ENCODE peak calls at places on chromosomes 12 and 14, in five cellular contexts. W is mesenchymal stem cell, N is trophoblast cell, E is H1, Z is IMR-90. D is an unnamed sample.

GRCh38 chr14:76311410-76311758 is 64.6 kb upstream of the ESRRB start:
- DNase-seq in E (no peak), Z (no peak), W (no peak), N (no peak), D (peak)

GRCh38 chr12:50401383-50402155 is 884 bp downstream of the LARP4 start:
- DNase-seq in E (no peak), Z (peak), W (peak), N (no peak), D (peak)

GRCh38 chr12:6961278-6961694 is 9.2 kb downstream of the PHB2 start:
- DNase-seq in Z (no peak), E (no peak), N (peak), W (peak), D (no peak)

GRCh38 chr14:83960832-83961512 is 1569.0 kb upstream of the FLRT2 start:
- DNase-seq in Z (no peak), N (no peak), E (no peak), W (no peak), D (peak)

GRCh38 chr12:2276288-2276842 is 223.6 kb downstream of the CACNA1C start:
- DNase-seq in E (no peak), W (no peak), N (no peak), Z (peak), D (no peak)

GRCh38 chr12:105839629-105840127 is 299.1 kb downstream of the NUAK1 start:
- DNase-seq in E (no peak), N (no peak), W (no peak), Z (no peak), D (no peak)

GRCh38 chr14:105865904-105866840 is 339.8 kb downstream of the TMEM121 start:
- DNase-seq in Z (no peak), E (no peak), N (no peak), W (no peak), D (no peak)

GRCh38 chr12:836952-837351 is 84.6 kb downstream of the WNK1 start:
- DNase-seq in Z (no peak), E (no peak), W (no peak), N (no peak), D (no peak)

GRCh38 chr12:3556716-3557115 is 65.7 kb downstream of the PRMT8 start:
- DNase-seq in N (no peak), Z (no peak), E (no peak), W (no peak), D (no peak)

GRCh38 chr14:63677891-63678379 is 36.3 kb upstream of the WDR89 start:
- DNase-seq in N (peak), E (no peak), W (peak), Z (peak), D (peak)

GRCh38 chr14:27049611-27050172 is 451.9 kb upstream of the NOVA1 start:
- DNase-seq in Z (no peak), N (no peak), W (no peak), E (no peak), D (no peak)

GRCh38 chr14:61476737-61477410 is 155.5 kb downstream of the PRKCH start:
- DNase-seq in E (no peak), W (peak), N (peak), Z (peak), D (no peak)

GRCh38 chr12:88251798-88252197 is 109.7 kb downstream of the TMTC3 start:
- DNase-seq in W (no peak), N (no peak), E (no peak), Z (peak), D (no peak)

GRCh38 chr12:93403988-93404803 is 26.5 kb downstream of the NUDT4 start:
- DNase-seq in Z (peak), E (no peak), N (peak), W (no peak), D (no peak)

GRCh38 chr14:100041274-100041673 is 23.9 kb upstream of the EVL start:
- DNase-seq in W (no peak), E (no peak), Z (no peak), N (no peak), D (no peak)

GRCh38 chr12:106245767-106246166 is 2.1 kb downstream of the CKAP4 start:
- DNase-seq in Z (peak), W (peak), N (peak), E (no peak), D (peak)

GRCh38 chr12:49442915-49443314 is 75.7 kb downstream of the SPATS2 start:
- DNase-seq in N (no peak), Z (no peak), W (no peak), E (no peak), D (no peak)

GRCh38 chr14:92495041-92495440 is 18.5 kb upstream of the RIN3 start:
- DNase-seq in W (peak), E (no peak), Z (peak), N (peak), D (peak)

GRCh38 chr12:13340149-13340548 is 143.6 kb downstream of the EMP1 start:
- DNase-seq in E (no peak), N (no peak), Z (no peak), W (no peak), D (no peak)

GRCh38 chr12:50145439-50145838 is 21.7 kb downstream of the CERS5 start:
- DNase-seq in Z (no peak), W (no peak), E (no peak), N (no peak), D (no peak)

GRCh38 chr12:5989621-5990020 is 44.6 kb upstream of the ANO2 start:
- DNase-seq in N (peak), E (no peak), Z (no peak), W (no peak), D (no peak)

GRCh38 chr12:104420868-104421267 is 35.9 kb upstream of the CHST11 start:
- DNase-seq in W (no peak), N (peak), E (no peak), Z (no peak), D (no peak)

GRCh38 chr12:38745601-38746000 is 159.8 kb downstream of the CPNE8 start:
- DNase-seq in E (no peak), W (no peak), Z (no peak), N (no peak), D (no peak)

GRCh38 chr12:538731-539539 is 79.2 kb downstream of the B4GALNT3 start:
- DNase-seq in W (peak), E (no peak), Z (peak), N (no peak), D (no peak)

GRCh38 chr12:43789941-43790340 is 16.2 kb downstream of the TWF1 start:
- DNase-seq in W (no peak), E (no peak), Z (peak), N (no peak), D (peak)

GRCh38 chr14:90287791-90288190 is 31.4 kb downstream of the PSMC1 start:
- DNase-seq in N (no peak), Z (no peak), E (no peak), W (no peak), D (no peak)

GRCh38 chr14:50924848-50925247 is 19.4 kb downstream of the PYGL start:
- DNase-seq in N (no peak), W (no peak), Z (no peak), E (no peak), D (no peak)

GRCh38 chr12:27821259-27821973 is 41.4 kb upstream of the MANSC4 start:
- DNase-seq in W (peak), E (peak), N (peak), Z (peak), D (peak)

GRCh38 chr14:74302160-74302628 is 540 bp downstream of the ABCD4 start:
- DNase-seq in Z (peak), E (no peak), W (peak), N (no peak), D (peak)

GRCh38 chr12:108633534-108634224 is at the start of gene SELPLG:
- DNase-seq in N (peak), Z (no peak), E (no peak), W (no peak), D (no peak)

GRCh38 chr12:8145754-8146415 is 10.9 kb upstream of the ZNF705A start:
- DNase-seq in Z (peak), E (peak), N (no peak), W (peak), D (peak)

GRCh38 chr14:64707661-64708060 is 3.4 kb downstream of the PLEKHG3 start:
- DNase-seq in N (peak), W (peak), Z (peak), E (no peak), D (peak)

GRCh38 chr12:6335451-6336078 is 6.3 kb downstream of the TNFRSF1A start:
- DNase-seq in W (peak), N (peak), Z (peak), E (no peak), D (peak)

GRCh38 chr12:83389237-83389996 is 702.7 kb downstream of the TMTC2 start:
- DNase-seq in E (peak), W (no peak), N (peak), Z (no peak), D (peak)

GRCh38 chr12:83097656-83098055 is 410.9 kb downstream of the TMTC2 start:
- DNase-seq in W (no peak), N (no peak), Z (no peak), E (no peak), D (no peak)

GRCh38 chr12:101051901-101052550 is 158.0 kb downstream of the SLC5A8 start:
- DNase-seq in Z (peak), N (peak), E (no peak), W (peak), D (no peak)

GRCh38 chr12:123924539-123924938 is 48.1 kb downstream of the CCDC92 start:
- DNase-seq in Z (no peak), E (no peak), N (no peak), W (no peak), D (no peak)

GRCh38 chr14:94942601-94943000 is 172.7 kb upstream of the GSC start:
- DNase-seq in N (no peak), W (no peak), E (no peak), Z (no peak), D (no peak)

GRCh38 chr14:94945615-94946014 is 175.7 kb upstream of the GSC start:
- DNase-seq in E (no peak), Z (no peak), W (no peak), N (no peak), D (no peak)

GRCh38 chr14:94944636-94945258 is 174.8 kb upstream of the GSC start:
- DNase-seq in W (no peak), N (no peak), Z (no peak), E (no peak), D (no peak)

GRCh38 chr14:94941311-94941710 is 171.4 kb upstream of the GSC start:
- DNase-seq in Z (no peak), E (no peak), W (no peak), N (no peak), D (no peak)

DNA sequence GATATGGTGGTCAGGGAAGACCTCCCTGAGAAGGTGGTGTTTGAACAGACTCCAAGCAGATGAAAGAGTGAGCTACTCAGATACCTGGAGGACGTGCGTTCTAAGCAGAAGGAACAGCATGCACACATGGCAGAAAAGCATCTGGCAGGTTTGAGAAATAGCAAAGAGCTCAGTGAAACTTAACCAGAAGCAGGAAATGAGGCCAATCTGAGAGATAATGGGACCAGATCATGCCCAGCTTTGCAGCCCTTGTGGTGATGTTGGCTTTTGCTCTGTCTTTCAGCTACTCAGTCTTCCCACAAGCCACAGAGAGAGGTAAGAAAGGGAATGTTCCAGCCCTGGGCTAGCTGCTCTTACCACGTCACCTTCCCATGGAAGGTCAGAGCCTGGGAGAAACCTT is 176.3 kb upstream of the GSC start:
- DNase-seq in Z (no peak), N (no peak), E (no peak), W (no peak), D (no peak)
- H3K4me3 ChIP-seq in Z (no peak), N (no peak), E (no peak), W (no peak), D (no peak)

GRCh38 chr12:52126050-52126604 is 46.6 kb downstream of the SMIM41 start:
- DNase-seq in Z (no peak), N (no peak), W (no peak), E (no peak), D (no peak)
- H2BK5ac ChIP-seq in Z (no peak), N (no peak), W (no peak), E (peak), D (peak)

DNA sequence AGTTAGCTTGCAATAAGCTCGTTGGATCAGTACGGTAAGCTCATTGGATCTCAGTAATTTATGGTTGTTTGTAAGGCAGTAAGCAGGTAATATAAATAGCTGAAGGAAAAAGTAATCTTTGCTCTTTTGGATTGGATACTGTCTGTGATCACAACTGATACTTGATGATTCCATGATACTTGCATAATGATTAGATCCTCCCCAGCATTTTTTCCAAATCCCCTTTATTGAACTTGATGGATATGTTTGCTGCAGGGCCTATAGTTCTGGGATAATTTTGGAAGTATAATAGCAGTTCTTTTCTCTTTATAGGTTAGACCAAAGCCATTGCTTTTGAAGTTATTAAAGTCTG is 5.2 kb downstream of the MDM2 start:
- DNase-seq in E (no peak), N (no peak), Z (no peak), W (no peak), D (no peak)
- H3K4me2 ChIP-seq in E (no peak), N (no peak), Z (peak), W (no peak), D (no peak)

DNA sequence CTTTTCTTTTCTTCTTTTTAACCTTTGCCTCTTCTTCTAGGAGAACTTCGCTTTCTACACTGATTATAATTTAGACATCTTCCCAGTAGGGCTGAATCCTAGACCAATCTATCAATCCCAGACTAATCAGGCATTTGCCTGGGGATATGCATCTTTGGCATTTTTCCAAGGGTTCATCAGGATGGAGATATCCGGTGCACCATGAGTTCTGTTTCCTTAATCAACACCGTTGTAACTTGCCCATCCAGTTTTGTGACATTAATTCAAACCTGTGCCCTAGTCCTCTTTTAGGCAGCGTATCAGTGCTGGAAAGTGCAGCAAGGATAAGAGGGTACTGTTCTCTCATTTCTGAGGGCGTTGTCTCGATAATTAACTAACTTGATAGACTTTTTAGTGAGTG is 617 bp upstream of the MGP start:
- DNase-seq in E (no peak), Z (no peak), W (no peak), N (no peak), D (no peak)
- H3K4me3 ChIP-seq in E (no peak), Z (no peak), W (peak), N (no peak), D (no peak)

GRCh38 chr12:89525002-89525823 is 617 bp upstream of the GALNT4 start:
- DNase-seq in N (peak), Z (peak), W (peak), E (no peak), D (peak)
- H2BK5ac ChIP-seq in N (no peak), Z (peak), W (peak), E (peak), D (no peak)

DNA sequence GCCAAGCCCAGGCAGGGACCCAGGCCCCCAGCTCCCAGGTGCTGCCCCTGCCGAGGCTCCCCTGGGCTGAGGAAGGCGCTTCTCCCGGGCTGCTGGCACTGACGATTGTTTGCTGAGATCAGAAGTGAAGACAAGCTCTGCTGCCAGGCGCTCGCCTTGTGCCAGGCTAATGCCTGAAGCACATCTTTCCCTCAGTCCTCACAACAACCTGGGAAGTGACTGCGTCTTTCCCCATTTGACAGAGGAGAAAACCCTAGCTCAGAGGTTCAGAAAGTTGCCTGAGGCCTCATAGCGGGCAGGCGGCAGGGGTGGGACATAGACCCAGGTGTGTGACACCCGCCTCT is 36.8 kb downstream of the ANKRD9 start:
- DNase-seq in W (no peak), E (no peak), Z (no peak), N (no peak), D (no peak)
- H3K4me2 ChIP-seq in W (no peak), E (no peak), Z (no peak), N (no peak), D (no peak)

GRCh38 chr14:35406090-35406489 is 1.5 kb upstream of the NFKBIA start:
- DNase-seq in W (no peak), Z (no peak), N (no peak), E (no peak), D (no peak)
- H3K4me3 ChIP-seq in W (no peak), Z (no peak), N (no peak), E (no peak), D (no peak)

GRCh38 chr14:103855734-103856095 is 8.3 kb upstream of the PPP1R13B start:
- DNase-seq in W (no peak), N (no peak), Z (no peak), E (no peak), D (no peak)
- H2BK5ac ChIP-seq in W (no peak), N (no peak), Z (no peak), E (peak), D (peak)

GRCh38 chr12:111035578-111036301 is 115.4 kb upstream of the MYL2 start:
- DNase-seq in E (no peak), N (no peak), Z (no peak), W (no peak), D (peak)

GRCh38 chr12:111040690-111041089 is 120.3 kb upstream of the MYL2 start:
- DNase-seq in W (no peak), N (no peak), E (no peak), Z (no peak), D (no peak)

GRCh38 chr12:111037047-111037446 is 116.7 kb upstream of the MYL2 start:
- DNase-seq in N (no peak), E (no peak), W (no peak), Z (no peak), D (no peak)

GRCh38 chr12:111038941-111039340 is 118.6 kb upstream of the MYL2 start:
- DNase-seq in Z (no peak), W (no peak), E (no peak), N (no peak), D (no peak)

DNA sequence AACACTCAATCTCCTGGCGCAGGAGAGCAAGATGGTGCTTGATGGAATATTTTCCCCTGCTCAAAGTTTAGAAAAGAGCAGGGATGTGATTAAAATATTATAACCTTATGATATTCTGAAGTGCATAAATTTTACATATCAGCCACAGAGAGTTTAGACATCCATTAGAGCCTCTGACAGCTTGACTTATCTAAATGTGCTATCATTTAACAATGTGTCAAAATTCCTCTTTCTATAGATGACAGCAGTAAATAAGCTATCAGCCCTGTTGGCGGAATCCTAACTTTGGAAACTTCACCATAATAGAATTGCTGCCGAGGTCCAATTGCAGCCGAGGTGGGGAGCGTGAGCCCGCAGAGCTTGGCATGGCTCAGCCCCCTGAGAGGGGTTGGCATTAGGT is 117.7 kb upstream of the MYL2 start:
- DNase-seq in N (no peak), E (no peak), W (no peak), Z (no peak), D (no peak)
- H3K4me2 ChIP-seq in N (no peak), E (no peak), W (no peak), Z (no peak), D (no peak)

DNA sequence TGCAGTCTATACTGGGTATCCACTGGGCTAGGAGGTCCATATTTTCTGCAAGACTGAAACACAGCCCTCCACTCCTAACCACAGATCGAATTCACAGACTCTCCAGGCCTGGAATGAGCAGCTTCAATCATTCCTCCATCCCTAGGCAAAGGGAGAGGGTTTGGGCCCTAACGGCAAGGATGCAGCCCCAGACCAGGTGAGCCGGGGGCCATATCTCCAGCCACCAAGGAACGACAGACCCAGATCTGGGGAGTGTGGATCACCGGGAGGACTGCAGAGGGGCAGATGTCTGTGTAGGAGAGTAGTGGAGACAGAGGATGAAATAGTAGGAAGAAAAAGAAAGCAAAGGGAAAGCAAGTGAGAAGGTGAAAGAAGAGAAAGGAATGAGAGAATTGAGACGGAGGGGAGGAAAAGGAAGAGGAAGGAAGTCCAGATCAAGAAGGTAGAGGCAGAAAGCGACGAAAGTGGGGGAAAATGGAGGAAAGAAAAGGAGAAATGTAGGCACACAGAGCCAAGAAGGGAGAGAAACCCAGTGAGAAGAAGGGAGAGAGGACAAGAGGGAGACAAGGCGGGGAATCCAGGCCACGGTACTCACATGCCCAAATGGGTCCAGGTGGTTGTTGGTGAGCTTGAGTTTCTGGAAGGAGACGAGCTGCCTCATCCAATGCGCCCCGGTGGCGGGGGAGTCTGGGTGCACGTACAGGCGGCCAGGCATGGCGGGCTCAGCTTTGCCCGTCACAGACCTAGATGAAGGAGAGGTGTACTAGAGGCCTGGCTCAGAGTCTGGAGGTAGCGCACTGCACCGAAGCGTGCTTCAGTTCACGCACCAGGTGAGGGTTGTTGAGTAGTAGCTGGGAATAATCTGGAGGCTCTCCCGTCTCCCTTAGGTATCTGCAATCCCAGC is 7.7 kb downstream of the TBX5 start:
- DNase-seq in Z (peak), W (no peak), N (no peak), E (no peak), D (peak)
- H3K4me3 ChIP-seq in Z (no peak), W (no peak), N (no peak), E (no peak), D (no peak)

D was measured in mesendoderm.